ENCODE peak calls at places on chromosomes 7 and 10, in seven cellular contexts. J is A549, F is PC-9, Z is HCT116, X is hepatocyte, W is MM.1S, D is neural progenitor cell. B is an unnamed sample.
A peak's percentile ranks its signal among the peaks of the same experiment; 100 is the strongest.

GRCh38 chr10:62430881-62431280 is 56.7 kb downstream of the ZNF365 start:
- DNase-seq in Z (no peak), D (no peak), X (no peak), F (no peak), W (no peak), J (no peak), B (no peak)

GRCh38 chr7:2920041-2920440 is 75.9 kb upstream of the GNA12 start:
- DNase-seq in Z (no peak), D (no peak), J (no peak), F (no peak), W (no peak), X (no peak), B (no peak)

GRCh38 chr10:69269761-69270160 is 8.5 kb upstream of the HK1 start:
- DNase-seq in J (no peak), Z (no peak), D (no peak), W (no peak), F (no peak), X (no peak), B (no peak)

GRCh38 chr7:46750321-46750865 is 829.3 kb upstream of the IGFBP3 start:
- DNase-seq in J (no peak), W (no peak), X (no peak), F (no peak), D (no peak), Z (no peak), B (no peak)

GRCh38 chr7:101900103-101900502 is 82.7 kb downstream of the CUX1 start:
- DNase-seq in Z (no peak), D (no peak), W (no peak), J (no peak), F (no peak), X (no peak), B (no peak)

GRCh38 chr7:45178241-45179225 is 20.9 kb downstream of the RAMP3 start:
- DNase-seq in J (peak; percentile 40), X (no peak), F (no peak), W (peak; percentile 19), Z (peak; percentile 7), D (peak; percentile 22), B (no peak)

GRCh38 chr10:17599089-17599488 is 18.1 kb downstream of the HACD1 start:
- DNase-seq in W (no peak), J (peak; percentile 35), F (no peak), X (peak; percentile 11), D (peak; percentile 50), Z (peak; percentile 13), B (peak; percentile 42)

GRCh38 chr10:33453081-33453850 is 118.8 kb upstream of the NRP1 start:
- DNase-seq in J (no peak), D (no peak), F (no peak), Z (no peak), X (no peak), W (no peak), B (no peak)

GRCh38 chr7:5677538-5678294 is 103.7 kb downstream of the RNF216 start:
- DNase-seq in Z (peak; percentile 34), D (peak; percentile 83), F (peak; percentile 62), X (peak; percentile 62), W (peak; percentile 25), J (peak; percentile 55), B (peak; percentile 82)

GRCh38 chr7:81457858-81458522 is 311.9 kb downstream of the HGF start:
- DNase-seq in X (peak; percentile 70), Z (peak; percentile 13), W (peak; percentile 31), F (peak; percentile 38), D (no peak), J (peak; percentile 28), B (peak; percentile 52)

GRCh38 chr10:22816298-22816653 is 101.9 kb upstream of the PIP4K2A start:
- DNase-seq in Z (peak; percentile 89), X (peak; percentile 65), W (no peak), J (peak; percentile 32), D (no peak), F (peak; percentile 59), B (peak; percentile 92)

GRCh38 chr7:7565018-7565680 is 1.5 kb upstream of the MIOS start:
- DNase-seq in W (no peak), Z (no peak), F (no peak), D (no peak), J (no peak), X (no peak), B (no peak)
- H3K4me1 ChIP-seq in W (peaks cover 12% of the 10 kb centered on the region), Z (peaks cover 25% of the 10 kb centered on the region), F (peaks cover 64% of the 10 kb centered on the region), D (peaks cover 10% of the 10 kb centered on the region), J (peaks cover 37% of the 10 kb centered on the region), X (peaks cover 33% of the 10 kb centered on the region), B (peaks cover 2% of the 10 kb centered on the region)

DNA sequence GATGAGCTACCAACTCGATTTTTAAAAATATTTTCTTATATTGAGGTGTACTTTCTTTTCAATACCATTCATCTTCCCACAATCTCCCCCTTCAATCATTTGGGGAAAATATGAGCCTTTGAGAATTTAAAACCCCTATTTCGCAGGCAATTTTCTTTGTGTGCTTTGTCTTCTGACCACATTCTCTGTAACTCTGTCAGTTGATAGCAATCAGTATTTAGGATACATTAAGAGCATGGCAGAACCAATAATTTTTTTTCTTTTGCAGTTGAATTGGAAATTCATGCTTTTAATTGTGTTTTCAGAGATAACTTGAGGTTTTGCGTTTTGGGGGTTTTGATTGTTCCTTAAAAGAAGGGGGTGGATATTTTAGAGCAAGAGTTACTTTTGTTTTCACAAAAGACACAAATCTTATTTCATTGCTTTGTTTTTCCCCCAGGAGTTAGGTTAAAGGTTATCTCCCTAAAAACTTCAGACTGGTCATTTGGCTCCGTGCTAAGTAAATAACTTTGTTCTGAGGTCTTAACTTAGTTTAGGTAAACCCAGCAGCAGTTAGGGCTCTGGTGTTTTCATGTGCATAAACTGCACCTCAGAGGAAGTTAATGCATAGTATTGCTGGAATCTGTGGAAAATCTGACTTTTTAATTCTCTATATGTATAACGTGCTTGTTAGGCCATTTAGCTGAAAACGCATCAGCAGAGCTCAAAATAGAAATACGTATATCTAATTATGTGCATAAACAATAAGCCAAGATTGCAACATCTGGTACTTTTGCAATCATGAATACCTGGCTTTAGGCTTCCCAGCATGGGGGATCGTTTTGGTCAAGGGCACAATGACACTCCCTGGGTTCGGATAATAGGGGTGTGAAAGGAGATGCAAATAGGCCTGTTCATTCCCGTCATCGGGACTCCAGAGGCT is 676.4 kb upstream of the ANKRD30A start:
- DNase-seq in Z (no peak), F (no peak), J (no peak), D (peak; percentile 33), X (no peak), W (no peak), B (peak; percentile 25)
- H3K27ac ChIP-seq in Z (no peak overlapping the region), F (no peak overlapping the region), J (no peak overlapping the region), D (no peak overlapping the region), X (peak overlapping the region; percentile 8), W (no peak overlapping the region), B (no peak overlapping the region)

GRCh38 chr10:102242118-102242485 is 790 bp upstream of the PITX3 start:
- DNase-seq in D (no peak), Z (no peak), J (no peak), F (no peak), X (no peak), W (no peak), B (no peak)
- H3K4me2 ChIP-seq in D (peak overlapping the region; percentile 76), Z (peak overlapping the region; percentile 89), J (peak overlapping the region; percentile 95), F (peak overlapping the region; percentile 46), X (peak overlapping the region; percentile 93), W (peak overlapping the region; percentile 92), B (peak overlapping the region; percentile 96)

DNA sequence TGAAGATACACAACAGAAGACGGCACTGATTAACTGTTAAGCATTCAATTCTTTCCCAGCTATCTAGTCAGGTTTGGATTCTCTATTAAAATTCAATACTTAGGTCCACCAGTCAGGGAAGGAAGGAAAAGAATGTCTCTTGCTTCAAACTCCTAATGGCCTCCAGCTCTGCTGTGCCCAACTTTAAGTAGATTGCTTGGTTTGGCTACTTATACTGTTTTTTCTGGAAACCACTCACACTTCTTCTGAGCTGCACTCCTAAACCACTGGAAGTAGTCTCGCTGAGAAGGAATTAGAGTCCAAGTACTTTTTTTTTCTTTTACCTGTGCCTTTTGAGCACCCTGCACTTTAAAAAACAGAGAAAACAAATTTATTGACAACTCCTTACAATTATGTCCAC is 26.8 kb upstream of the COL1A2 start:
- DNase-seq in Z (no peak), W (no peak), J (no peak), F (no peak), D (no peak), X (peak; percentile 15), B (peak; percentile 75)
- H3K4me1 ChIP-seq in Z (no peaks in the 10 kb centered on the region), W (no peaks in the 10 kb centered on the region), J (peaks cover 5% of the 10 kb centered on the region), F (no peaks in the 10 kb centered on the region), D (peaks cover 10% of the 10 kb centered on the region), X (peaks cover 10% of the 10 kb centered on the region), B (peaks cover 3% of the 10 kb centered on the region)

GRCh38 chr7:116955340-116955739 is 2.0 kb downstream of the ST7 start:
- DNase-seq in Z (no peak), J (no peak), F (no peak), W (no peak), X (no peak), D (no peak), B (no peak)
- H3K27ac ChIP-seq in Z (no peak overlapping the region), J (no peak overlapping the region), F (no peak overlapping the region), W (no peak overlapping the region), X (peak overlapping the region; percentile 100), D (no peak overlapping the region), B (no peak overlapping the region)

B was measured in fibroblast of lung.